ENCODE peak calls at places on chromosome 22, in nine cellular contexts. One of them, this sample, is unnamed.

GRCh38 chr22:20312396-20313191 is 7.3 kb downstream of the DGCR6L start:
- DNase-seq in OCI-LY7: no peak
- DNase-seq in stomach: peak
- DNase-seq in mammary epithelial cell: no peak
- DNase-seq in epithelial cell of proximal tubule: no peak
- DNase-seq in fibroblast of pulmonary artery: no peak
- DNase-seq in Peyer's patch: peak
- DNase-seq in fibroblast of the aortic adventitia: no peak
- DNase-seq in lung: peak
- DNase-seq in this sample: no peak

GRCh38 chr22:45429424-45429823 is 15.9 kb downstream of the RIBC2 start:
- DNase-seq in OCI-LY7: no peak
- DNase-seq in stomach: no peak
- DNase-seq in mammary epithelial cell: no peak
- DNase-seq in epithelial cell of proximal tubule: no peak
- DNase-seq in fibroblast of pulmonary artery: no peak
- DNase-seq in Peyer's patch: peak
- DNase-seq in fibroblast of the aortic adventitia: no peak
- DNase-seq in lung: no peak
- DNase-seq in this sample: no peak

GRCh38 chr22:24433868-24434471 is 6.6 kb downstream of the ADORA2A start:
- DNase-seq in OCI-LY7: peak
- DNase-seq in stomach: no peak
- DNase-seq in mammary epithelial cell: peak
- DNase-seq in epithelial cell of proximal tubule: peak
- DNase-seq in fibroblast of pulmonary artery: peak
- DNase-seq in Peyer's patch: peak
- DNase-seq in fibroblast of the aortic adventitia: peak
- DNase-seq in lung: no peak
- DNase-seq in this sample: peak

GRCh38 chr22:27761652-27762051 is 39.9 kb downstream of the MN1 start:
- DNase-seq in OCI-LY7: no peak
- DNase-seq in stomach: no peak
- DNase-seq in mammary epithelial cell: no peak
- DNase-seq in epithelial cell of proximal tubule: no peak
- DNase-seq in fibroblast of pulmonary artery: no peak
- DNase-seq in Peyer's patch: no peak
- DNase-seq in fibroblast of the aortic adventitia: no peak
- DNase-seq in lung: no peak
- DNase-seq in this sample: no peak

GRCh38 chr22:37176464-37177061 is 11.5 kb downstream of the C1QTNF6 start:
- DNase-seq in OCI-LY7: no peak
- DNase-seq in stomach: peak
- DNase-seq in mammary epithelial cell: no peak
- DNase-seq in epithelial cell of proximal tubule: no peak
- DNase-seq in fibroblast of pulmonary artery: peak
- DNase-seq in Peyer's patch: peak
- DNase-seq in fibroblast of the aortic adventitia: peak
- DNase-seq in lung: no peak
- DNase-seq in this sample: peak

GRCh38 chr22:45581549-45582080 is 78.9 kb downstream of the FBLN1 start:
- DNase-seq in OCI-LY7: no peak
- DNase-seq in stomach: no peak
- DNase-seq in mammary epithelial cell: no peak
- DNase-seq in epithelial cell of proximal tubule: no peak
- DNase-seq in fibroblast of pulmonary artery: no peak
- DNase-seq in Peyer's patch: no peak
- DNase-seq in fibroblast of the aortic adventitia: no peak
- DNase-seq in lung: no peak
- DNase-seq in this sample: no peak

GRCh38 chr22:27474711-27475547 is 326.6 kb downstream of the MN1 start:
- DNase-seq in OCI-LY7: no peak
- DNase-seq in stomach: no peak
- DNase-seq in mammary epithelial cell: peak
- DNase-seq in epithelial cell of proximal tubule: peak
- DNase-seq in fibroblast of pulmonary artery: peak
- DNase-seq in Peyer's patch: no peak
- DNase-seq in fibroblast of the aortic adventitia: peak
- DNase-seq in lung: no peak
- DNase-seq in this sample: no peak

GRCh38 chr22:33654173-33654890 is 265.9 kb downstream of the LARGE1 start:
- DNase-seq in OCI-LY7: no peak
- DNase-seq in stomach: no peak
- DNase-seq in mammary epithelial cell: no peak
- DNase-seq in epithelial cell of proximal tubule: no peak
- DNase-seq in fibroblast of pulmonary artery: no peak
- DNase-seq in Peyer's patch: no peak
- DNase-seq in fibroblast of the aortic adventitia: no peak
- DNase-seq in lung: no peak
- DNase-seq in this sample: no peak

GRCh38 chr22:22802346-22802970 is 85.2 kb upstream of the IGLL5 start:
- DNase-seq in OCI-LY7: peak
- DNase-seq in stomach: no peak
- DNase-seq in mammary epithelial cell: no peak
- DNase-seq in epithelial cell of proximal tubule: no peak
- DNase-seq in fibroblast of pulmonary artery: no peak
- DNase-seq in Peyer's patch: no peak
- DNase-seq in fibroblast of the aortic adventitia: no peak
- DNase-seq in lung: peak
- DNase-seq in this sample: no peak

GRCh38 chr22:27435839-27436581 is 365.5 kb downstream of the MN1 start:
- DNase-seq in OCI-LY7: no peak
- DNase-seq in stomach: no peak
- DNase-seq in mammary epithelial cell: no peak
- DNase-seq in epithelial cell of proximal tubule: no peak
- DNase-seq in fibroblast of pulmonary artery: peak
- DNase-seq in Peyer's patch: no peak
- DNase-seq in fibroblast of the aortic adventitia: peak
- DNase-seq in lung: peak
- DNase-seq in this sample: no peak

GRCh38 chr22:36741968-36742367 is 34.0 kb downstream of the IFT27 start:
- DNase-seq in OCI-LY7: no peak
- DNase-seq in stomach: no peak
- DNase-seq in mammary epithelial cell: no peak
- DNase-seq in epithelial cell of proximal tubule: no peak
- DNase-seq in fibroblast of pulmonary artery: no peak
- DNase-seq in Peyer's patch: peak
- DNase-seq in fibroblast of the aortic adventitia: no peak
- DNase-seq in lung: no peak
- DNase-seq in this sample: no peak

GRCh38 chr22:46614070-46614931 is 5.9 kb upstream of the GRAMD4 start:
- DNase-seq in OCI-LY7: peak
- DNase-seq in stomach: no peak
- DNase-seq in mammary epithelial cell: no peak
- DNase-seq in epithelial cell of proximal tubule: no peak
- DNase-seq in fibroblast of pulmonary artery: no peak
- DNase-seq in Peyer's patch: peak
- DNase-seq in fibroblast of the aortic adventitia: no peak
- DNase-seq in lung: no peak
- DNase-seq in this sample: peak

DNA sequence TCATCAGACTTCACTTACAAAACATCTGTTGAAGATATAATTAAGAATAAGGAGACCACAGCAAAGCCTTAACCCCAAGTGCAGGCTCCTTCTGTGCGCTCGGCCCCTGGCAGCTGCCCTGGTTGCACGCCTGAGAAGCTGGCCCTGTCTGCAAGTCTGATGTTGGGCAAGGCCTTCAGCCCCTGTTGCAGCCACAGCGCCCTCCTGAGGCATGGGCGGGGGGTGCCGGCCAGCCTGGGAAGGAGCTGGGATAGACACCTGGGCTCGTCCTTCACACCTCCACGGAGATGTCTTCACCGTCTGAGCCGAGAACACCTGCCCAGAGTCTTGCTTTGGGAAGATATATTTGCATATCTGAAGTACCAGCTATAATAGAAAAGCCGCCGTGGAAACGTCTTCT is 104.1 kb downstream of the MPPED1 start:
- DNase-seq in OCI-LY7: no peak
- DNase-seq in stomach: no peak
- DNase-seq in mammary epithelial cell: no peak
- DNase-seq in epithelial cell of proximal tubule: no peak
- DNase-seq in fibroblast of pulmonary artery: no peak
- DNase-seq in Peyer's patch: no peak
- DNase-seq in fibroblast of the aortic adventitia: no peak
- DNase-seq in lung: no peak
- DNase-seq in this sample: no peak
- TF ChIP-seq CTCF in OCI-LY7: peak
- TF ChIP-seq CTCF in stomach: no peak
- TF ChIP-seq CTCF in mammary epithelial cell: no peak
- TF ChIP-seq CTCF in epithelial cell of proximal tubule: no peak
- TF ChIP-seq CTCF in fibroblast of pulmonary artery: no peak
- TF ChIP-seq CTCF in Peyer's patch: no peak
- TF ChIP-seq CTCF in fibroblast of the aortic adventitia: no peak
- TF ChIP-seq CTCF in lung: no peak
- TF ChIP-seq CTCF in this sample: no peak

GRCh38 chr22:43976861-43977795 is 21.9 kb downstream of the SAMM50 start:
- DNase-seq in OCI-LY7: no peak
- DNase-seq in stomach: no peak
- DNase-seq in mammary epithelial cell: no peak
- DNase-seq in epithelial cell of proximal tubule: no peak
- DNase-seq in fibroblast of pulmonary artery: no peak
- DNase-seq in Peyer's patch: no peak
- DNase-seq in fibroblast of the aortic adventitia: no peak
- DNase-seq in lung: no peak
- DNase-seq in this sample: no peak
- TF ChIP-seq CTCF in OCI-LY7: no peak
- TF ChIP-seq CTCF in stomach: no peak
- TF ChIP-seq CTCF in mammary epithelial cell: no peak
- TF ChIP-seq CTCF in epithelial cell of proximal tubule: peak
- TF ChIP-seq CTCF in fibroblast of pulmonary artery: no peak
- TF ChIP-seq CTCF in Peyer's patch: no peak
- TF ChIP-seq CTCF in fibroblast of the aortic adventitia: no peak
- TF ChIP-seq CTCF in lung: no peak
- TF ChIP-seq CTCF in this sample: no peak

GRCh38 chr22:41757507-41757906 is 43.0 kb upstream of the CCDC134 start:
- DNase-seq in OCI-LY7: no peak
- DNase-seq in stomach: no peak
- DNase-seq in mammary epithelial cell: no peak
- DNase-seq in epithelial cell of proximal tubule: no peak
- DNase-seq in fibroblast of pulmonary artery: no peak
- DNase-seq in Peyer's patch: no peak
- DNase-seq in fibroblast of the aortic adventitia: no peak
- DNase-seq in lung: no peak
- DNase-seq in this sample: no peak

GRCh38 chr22:41766476-41766875 is 34.0 kb upstream of the CCDC134 start:
- DNase-seq in OCI-LY7: no peak
- DNase-seq in stomach: no peak
- DNase-seq in mammary epithelial cell: no peak
- DNase-seq in epithelial cell of proximal tubule: no peak
- DNase-seq in fibroblast of pulmonary artery: no peak
- DNase-seq in Peyer's patch: no peak
- DNase-seq in fibroblast of the aortic adventitia: no peak
- DNase-seq in lung: no peak
- DNase-seq in this sample: no peak

GRCh38 chr22:41768420-41768819 is 32.1 kb upstream of the CCDC134 start:
- DNase-seq in OCI-LY7: no peak
- DNase-seq in stomach: no peak
- DNase-seq in mammary epithelial cell: peak
- DNase-seq in epithelial cell of proximal tubule: peak
- DNase-seq in fibroblast of pulmonary artery: peak
- DNase-seq in Peyer's patch: no peak
- DNase-seq in fibroblast of the aortic adventitia: peak
- DNase-seq in lung: no peak
- DNase-seq in this sample: no peak

GRCh38 chr22:41758231-41758630 is 42.2 kb upstream of the CCDC134 start:
- DNase-seq in OCI-LY7: no peak
- DNase-seq in stomach: no peak
- DNase-seq in mammary epithelial cell: no peak
- DNase-seq in epithelial cell of proximal tubule: no peak
- DNase-seq in fibroblast of pulmonary artery: no peak
- DNase-seq in Peyer's patch: no peak
- DNase-seq in fibroblast of the aortic adventitia: no peak
- DNase-seq in lung: no peak
- DNase-seq in this sample: no peak

DNA sequence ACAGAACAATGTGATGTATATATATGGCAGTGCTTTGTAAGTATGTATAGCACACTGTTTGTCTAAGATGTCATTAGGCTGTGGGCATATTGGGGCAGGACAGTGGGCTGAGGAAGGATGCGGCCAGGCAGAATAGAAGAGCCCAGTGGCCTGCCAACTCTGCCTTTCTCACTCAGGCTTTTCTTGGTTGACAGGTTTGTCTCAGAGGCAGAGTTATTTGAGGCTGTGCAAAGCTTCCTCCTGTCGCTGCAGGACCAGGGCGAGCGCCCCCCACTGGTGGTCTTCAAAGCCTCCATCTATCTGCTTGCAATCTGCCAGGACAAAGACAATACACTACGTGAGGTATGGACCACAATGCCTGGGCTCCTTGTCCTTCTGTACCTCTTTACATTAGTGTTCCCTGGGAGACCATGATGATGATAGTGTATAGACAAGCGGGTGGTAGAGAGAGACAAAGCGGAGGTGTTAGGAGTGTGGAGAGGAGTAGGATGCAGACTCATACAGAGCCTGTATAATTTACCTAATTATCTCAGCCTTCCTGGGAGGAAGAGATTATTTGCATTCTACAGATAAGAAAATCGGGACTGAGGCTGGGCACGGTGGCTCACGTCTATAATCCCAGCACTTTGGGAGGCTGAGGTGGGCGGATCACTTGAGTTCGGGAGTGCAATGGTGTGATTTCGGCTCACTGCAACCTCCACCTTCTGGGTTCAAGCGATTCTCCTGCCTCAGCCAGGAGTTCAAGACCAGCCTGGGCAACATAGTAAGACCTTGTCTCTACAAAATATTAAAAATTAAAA is 37.3 kb upstream of the CCDC134 start:
- DNase-seq in OCI-LY7: peak
- DNase-seq in stomach: no peak
- DNase-seq in mammary epithelial cell: peak
- DNase-seq in epithelial cell of proximal tubule: no peak
- DNase-seq in fibroblast of pulmonary artery: peak
- DNase-seq in Peyer's patch: peak
- DNase-seq in fibroblast of the aortic adventitia: no peak
- DNase-seq in lung: no peak
- DNase-seq in this sample: peak
- TF ChIP-seq CTCF in OCI-LY7: peak
- TF ChIP-seq CTCF in stomach: no peak
- TF ChIP-seq CTCF in mammary epithelial cell: peak
- TF ChIP-seq CTCF in epithelial cell of proximal tubule: peak
- TF ChIP-seq CTCF in fibroblast of pulmonary artery: peak
- TF ChIP-seq CTCF in Peyer's patch: no peak
- TF ChIP-seq CTCF in fibroblast of the aortic adventitia: no peak
- TF ChIP-seq CTCF in lung: no peak
- TF ChIP-seq CTCF in this sample: peak

DNA sequence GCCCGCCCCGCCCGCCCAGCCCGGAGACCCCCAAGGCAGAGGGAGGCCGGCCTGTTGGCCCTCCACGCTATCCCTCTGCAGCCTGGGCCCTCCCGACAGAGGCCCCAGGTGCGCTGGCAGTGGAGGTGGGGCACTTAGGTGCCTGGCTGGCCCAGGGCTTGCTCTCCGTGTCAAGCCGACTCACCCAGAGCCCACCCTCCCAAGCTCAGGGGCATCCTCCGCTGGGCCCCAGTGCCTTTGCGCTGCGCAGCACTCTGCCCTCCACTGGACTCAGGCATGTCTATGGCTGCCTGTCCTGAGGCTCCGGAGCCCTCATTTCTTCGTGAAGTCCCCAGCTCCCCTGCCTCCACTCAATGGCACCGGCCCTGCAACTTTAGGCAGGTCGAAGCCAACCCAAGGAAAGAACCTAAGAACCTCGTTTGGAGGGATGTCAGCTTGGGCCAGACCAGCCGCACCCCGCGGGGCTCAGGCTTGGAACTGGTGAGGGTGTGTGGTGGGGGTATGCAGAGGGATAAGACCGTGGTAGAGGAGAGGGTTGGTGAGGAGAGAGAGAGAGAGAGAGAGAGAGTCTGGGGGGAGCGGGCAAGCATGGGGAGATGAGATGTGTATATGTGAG is 6.1 kb downstream of the SMIM45 start:
- DNase-seq in OCI-LY7: no peak
- DNase-seq in stomach: no peak
- DNase-seq in mammary epithelial cell: no peak
- DNase-seq in epithelial cell of proximal tubule: no peak
- DNase-seq in fibroblast of pulmonary artery: no peak
- DNase-seq in Peyer's patch: no peak
- DNase-seq in fibroblast of the aortic adventitia: no peak
- DNase-seq in lung: no peak
- DNase-seq in this sample: no peak
- TF ChIP-seq CTCF in OCI-LY7: no peak
- TF ChIP-seq CTCF in stomach: no peak
- TF ChIP-seq CTCF in mammary epithelial cell: no peak
- TF ChIP-seq CTCF in epithelial cell of proximal tubule: no peak
- TF ChIP-seq CTCF in fibroblast of pulmonary artery: no peak
- TF ChIP-seq CTCF in Peyer's patch: no peak
- TF ChIP-seq CTCF in fibroblast of the aortic adventitia: no peak
- TF ChIP-seq CTCF in lung: no peak
- TF ChIP-seq CTCF in this sample: no peak

This sample was measured in GM13976.